ENCODE peak calls at places on chromosome 9, in ten cellular contexts. V is spleen; T is psoas muscle; H is CD8-positive, alpha-beta memory T cell; R is iPS DF 6.9; W is colonic mucosa; S is stomach; D is mesendoderm; A is Peyer's patch; C is neural progenitor cell. P is an unnamed sample.

GRCh38 chr9:107173422-107174180 is 109.5 kb upstream of the RAD23B start:
- DNase-seq in D (no peak), A (no peak), H (no peak), W (no peak), V (no peak), C (no peak), S (no peak), T (no peak), R (no peak), P (no peak)

GRCh38 chr9:18721267-18722079 is 247.5 kb downstream of the ADAMTSL1 start:
- DNase-seq in V (no peak), C (no peak), T (no peak), R (no peak), H (no peak), A (no peak), D (no peak), W (no peak), S (no peak), P (peak)

GRCh38 chr9:4167040-4167671 is 132.7 kb downstream of the GLIS3 start:
- DNase-seq in T (no peak), D (no peak), R (no peak), S (no peak), H (no peak), C (no peak), W (no peak), V (no peak), A (no peak), P (no peak)

GRCh38 chr9:116156621-116157314 is 3.2 kb downstream of the PAPPA start:
- DNase-seq in C (peak), S (peak), V (no peak), T (peak), A (no peak), D (peak), R (no peak), H (no peak), W (peak), P (peak)

GRCh38 chr9:70840266-70840665 is 281.2 kb downstream of the TRPM3 start:
- DNase-seq in D (no peak), W (no peak), S (no peak), H (no peak), R (no peak), A (no peak), C (no peak), V (no peak), T (no peak), P (no peak)

GRCh38 chr9:89422151-89422918 is 75.6 kb downstream of the SEMA4D start:
- DNase-seq in R (no peak), T (peak), S (no peak), V (peak), D (peak), C (no peak), W (no peak), H (peak), A (no peak), P (no peak)

GRCh38 chr9:4497855-4498254 is 7.6 kb downstream of the SLC1A1 start:
- DNase-seq in W (no peak), V (no peak), R (no peak), T (no peak), S (no peak), D (no peak), A (no peak), H (no peak), C (no peak), P (no peak)

GRCh38 chr9:33677961-33678360 is 117.4 kb upstream of the PRSS3 start:
- DNase-seq in R (no peak), C (no peak), H (no peak), A (no peak), T (no peak), V (no peak), D (no peak), W (no peak), S (no peak), P (no peak)

GRCh38 chr9:102867488-102867887 is 127.6 kb upstream of the CYLC2 start:
- DNase-seq in V (no peak), W (no peak), T (no peak), C (no peak), R (no peak), H (no peak), S (no peak), A (no peak), D (no peak), P (no peak)

GRCh38 chr9:73116880-73117279 is 34.8 kb upstream of the ANXA1 start:
- DNase-seq in T (no peak), D (no peak), R (no peak), V (no peak), H (no peak), W (no peak), C (no peak), A (no peak), S (no peak), P (no peak)

GRCh38 chr9:69279084-69279729 is 45.8 kb upstream of the ENTREP1 start:
- DNase-seq in A (no peak), T (no peak), D (no peak), H (no peak), W (no peak), S (no peak), C (no peak), V (no peak), R (no peak), P (no peak)

GRCh38 chr9:96117398-96118060 is 184.4 kb downstream of the HSD17B3 start:
- DNase-seq in S (no peak), T (no peak), V (no peak), R (no peak), W (no peak), C (no peak), D (no peak), H (no peak), A (no peak), P (no peak)

GRCh38 chr9:113520109-113520642 is 56.6 kb downstream of the RGS3 start:
- DNase-seq in S (no peak), W (no peak), R (no peak), C (no peak), D (no peak), V (no peak), H (peak), A (no peak), T (no peak), P (no peak)

GRCh38 chr9:84996049-84996448 is 326.5 kb downstream of the NTRK2 start:
- DNase-seq in H (no peak), S (no peak), R (no peak), W (no peak), V (no peak), T (no peak), D (no peak), A (no peak), C (no peak), P (no peak)

GRCh38 chr9:5025416-5025815 is 40.3 kb downstream of the JAK2 start:
- DNase-seq in S (no peak), C (no peak), R (no peak), V (no peak), A (no peak), H (no peak), W (no peak), T (no peak), D (no peak), P (no peak)

GRCh38 chr9:38091310-38092199 is 22.5 kb upstream of the SHB start:
- DNase-seq in V (peak), A (no peak), D (peak), H (no peak), T (no peak), C (no peak), W (no peak), R (no peak), S (no peak), P (no peak)

GRCh38 chr9:92278117-92278516 is 15.4 kb downstream of the IARS1 start:
- DNase-seq in W (no peak), R (no peak), V (no peak), A (no peak), H (no peak), S (no peak), T (no peak), C (no peak), D (no peak), P (no peak)

GRCh38 chr9:1443450-1443849 is 393.3 kb downstream of the DMRT2 start:
- DNase-seq in W (no peak), H (no peak), S (no peak), R (no peak), D (no peak), V (no peak), A (no peak), T (no peak), C (no peak), P (no peak)

GRCh38 chr9:105444130-105444529 is 3.7 kb upstream of the FSD1L start:
- DNase-seq in A (no peak), W (no peak), R (no peak), V (no peak), T (no peak), D (no peak), C (no peak), H (no peak), S (no peak), P (no peak)

GRCh38 chr9:113556877-113557593 is 93.5 kb downstream of the RGS3 start:
- DNase-seq in V (peak), R (no peak), A (no peak), T (no peak), S (no peak), H (no peak), D (no peak), C (no peak), W (no peak), P (no peak)

GRCh38 chr9:70135176-70135575 is 91.5 kb downstream of the MAMDC2 start:
- DNase-seq in H (no peak), W (no peak), D (no peak), T (no peak), S (no peak), A (no peak), V (no peak), R (no peak), C (no peak), P (no peak)

GRCh38 chr9:114371986-114372917 is 15.5 kb downstream of the AKNA start:
- DNase-seq in C (no peak), S (no peak), D (peak), W (no peak), H (peak), R (no peak), T (no peak), A (peak), V (peak), P (peak)

GRCh38 chr9:126756238-126756637 is 48.6 kb upstream of the ZBTB43 start:
- DNase-seq in D (no peak), W (no peak), V (no peak), C (no peak), H (no peak), T (no peak), S (no peak), A (no peak), R (no peak), P (no peak)

GRCh38 chr9:110141118-110141797 is 66.7 kb downstream of the C9orf152 start:
- DNase-seq in W (no peak), H (no peak), T (no peak), R (no peak), V (no peak), D (no peak), A (no peak), S (no peak), C (no peak), P (no peak)

GRCh38 chr9:127931092-127931881 is 710 bp upstream of the PIP5KL1 start:
- DNase-seq in A (no peak), R (no peak), D (peak), H (no peak), T (no peak), S (no peak), W (no peak), V (no peak), C (peak), P (no peak)

GRCh38 chr9:123407537-123407828 is 51.5 kb downstream of the CRB2 start:
- DNase-seq in R (no peak), H (no peak), C (no peak), S (no peak), A (no peak), D (no peak), T (no peak), W (no peak), V (no peak), P (no peak)

GRCh38 chr9:133405508-133406009 is 12.3 kb downstream of the REXO4 start:
- DNase-seq in W (no peak), H (no peak), T (no peak), S (no peak), A (no peak), V (no peak), C (no peak), D (no peak), R (no peak), P (no peak)
- H3K27ac ChIP-seq in W (no peak), H (no peak), T (peak), S (no peak), A (no peak), V (no peak), C (no peak), D (no peak), R (no peak), P (no peak)

GRCh38 chr9:134455537-134455936 is 129.3 kb downstream of the RXRA start:
- DNase-seq in C (no peak), D (no peak), S (no peak), T (no peak), V (peak), W (no peak), R (no peak), H (no peak), A (no peak), P (no peak)

GRCh38 chr9:134455951-134456739 is 129.9 kb downstream of the RXRA start:
- DNase-seq in R (no peak), A (peak), V (peak), C (no peak), D (peak), H (peak), T (peak), S (peak), W (peak), P (peak)

GRCh38 chr9:134454386-134454978 is 128.2 kb downstream of the RXRA start:
- DNase-seq in A (no peak), W (no peak), S (no peak), V (peak), R (no peak), T (no peak), C (no peak), H (no peak), D (no peak), P (no peak)

GRCh38 chr9:134453776-134454175 is 127.5 kb downstream of the RXRA start:
- DNase-seq in H (no peak), S (no peak), W (no peak), V (no peak), D (no peak), C (no peak), T (no peak), R (no peak), A (no peak), P (no peak)

GRCh38 chr9:134455010-134455409 is 128.8 kb downstream of the RXRA start:
- DNase-seq in D (no peak), V (peak), C (no peak), H (no peak), W (no peak), T (no peak), S (no peak), A (no peak), R (no peak), P (no peak)
- H3K27ac ChIP-seq in D (no peak), V (peak), C (no peak), H (no peak), W (peak), T (peak), S (peak), A (peak), R (no peak), P (no peak)

DNA sequence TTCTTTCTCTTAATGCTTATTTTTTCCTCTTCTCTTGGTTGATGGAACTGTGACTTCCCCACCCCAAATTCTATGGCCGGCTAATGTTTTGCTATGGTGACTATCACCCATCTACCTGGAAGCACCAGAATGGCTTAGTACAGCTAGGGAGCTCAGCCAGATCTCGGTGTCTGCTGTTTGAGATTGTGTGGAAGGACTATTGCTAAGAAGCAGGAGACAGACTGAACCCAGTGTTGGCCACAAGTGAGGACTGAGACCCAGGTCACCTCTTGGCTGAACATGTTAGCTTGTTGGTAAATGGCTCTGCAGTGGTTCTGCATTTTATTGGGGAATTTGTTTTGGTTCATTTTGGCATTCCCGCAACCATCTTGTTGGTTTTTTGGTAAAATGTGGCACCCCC is 2.7 kb downstream of the PRRC2B start:
- DNase-seq in S (no peak), V (no peak), A (no peak), T (no peak), H (no peak), W (no peak), R (no peak), C (no peak), D (no peak), P (no peak)
- H3K27ac ChIP-seq in S (peak), V (peak), A (peak), T (peak), H (peak), W (peak), R (no peak), C (no peak), D (peak), P (peak)

GRCh38 chr9:133792721-133793470 is 54.7 kb upstream of the SARDH start:
- DNase-seq in H (peak), D (peak), C (peak), V (peak), T (peak), R (peak), W (peak), S (peak), A (peak), P (peak)
- H3K27ac ChIP-seq in H (no peak), D (no peak), C (no peak), V (peak), T (no peak), R (no peak), W (no peak), S (no peak), A (no peak), P (no peak)

GRCh38 chr9:121367651-121368510 is 2.2 kb downstream of the STOM start:
- DNase-seq in H (no peak), S (no peak), T (no peak), V (no peak), A (no peak), C (peak), D (peak), W (no peak), R (no peak), P (no peak)

GRCh38 chr9:121372563-121373400 is 2.7 kb upstream of the STOM start:
- DNase-seq in V (no peak), T (no peak), A (no peak), S (peak), R (no peak), D (no peak), W (peak), C (no peak), H (no peak), P (no peak)

GRCh38 chr9:121371495-121371911 is 1.5 kb upstream of the STOM start:
- DNase-seq in A (no peak), S (no peak), V (no peak), R (no peak), C (no peak), W (no peak), D (no peak), T (no peak), H (no peak), P (no peak)

GRCh38 chr9:121372239-121372562 is 2.2 kb upstream of the STOM start:
- DNase-seq in D (no peak), V (no peak), H (no peak), R (no peak), A (no peak), W (no peak), S (no peak), C (no peak), T (no peak), P (no peak)

GRCh38 chr9:121369595-121370265 is at the start of gene STOM:
- DNase-seq in D (no peak), A (peak), T (peak), H (peak), S (peak), W (peak), V (no peak), C (peak), R (peak), P (peak)
- H3K27ac ChIP-seq in D (no peak), A (peak), T (peak), H (peak), S (peak), W (peak), V (peak), C (no peak), R (no peak), P (peak)